ENCODE peak calls at places on chromosomes 11 and 22, in seven cellular contexts. B, H, Z, S, M, R and A are unnamed samples.

GRCh38 chr11:134153147-134153905 is 70.4 kb downstream of the NCAPD3 start:
- DNase-seq in Z (no peak), B (no peak), R (no peak), S (no peak), M (no peak), H (peak), A (no peak)

GRCh38 chr22:45584121-45584570 is 81.5 kb downstream of the FBLN1 start:
- DNase-seq in R (no peak), S (no peak), H (no peak), Z (no peak), B (no peak), M (no peak), A (no peak)

GRCh38 chr22:46036558-46037408 is 59.8 kb upstream of the WNT7B start:
- DNase-seq in R (no peak), Z (peak), M (peak), S (peak), H (no peak), B (peak), A (peak)

GRCh38 chr11:10114593-10115404 is 179.2 kb downstream of the SBF2 start:
- DNase-seq in Z (no peak), R (no peak), M (no peak), B (no peak), H (no peak), S (no peak), A (no peak)

GRCh38 chr11:70883323-70883940 is 368.9 kb downstream of the SHANK2 start:
- DNase-seq in B (no peak), S (no peak), Z (no peak), R (no peak), H (no peak), M (no peak), A (peak)

GRCh38 chr11:36114095-36114494 is 170.2 kb downstream of the LDLRAD3 start:
- DNase-seq in H (no peak), B (no peak), S (no peak), Z (no peak), R (no peak), M (no peak), A (no peak)

GRCh38 chr22:35539910-35540599 is 576 bp upstream of the RASD2 start:
- DNase-seq in Z (peak), B (peak), H (peak), M (no peak), S (peak), R (no peak), A (peak)

GRCh38 chr22:21652010-21652546 is 10.0 kb downstream of the SDF2L1 start:
- DNase-seq in M (peak), Z (peak), S (peak), B (peak), R (no peak), H (peak), A (peak)

GRCh38 chr11:118980191-118980881 is 8.8 kb downstream of the FOXR1 start:
- DNase-seq in S (no peak), R (no peak), Z (no peak), M (no peak), B (no peak), H (peak), A (peak)

GRCh38 chr11:78350101-78350645 is 67.4 kb downstream of the GAB2 start:
- DNase-seq in Z (no peak), B (no peak), S (no peak), R (no peak), H (no peak), M (peak), A (peak)

GRCh38 chr11:130180491-130180890 is 20.9 kb downstream of the ST14 start:
- DNase-seq in Z (no peak), M (no peak), H (no peak), B (no peak), S (no peak), R (no peak), A (no peak)

GRCh38 chr22:36433318-36434231 is 45.8 kb upstream of the MYH9 start:
- DNase-seq in H (no peak), R (no peak), S (peak), B (peak), M (peak), Z (peak), A (no peak)

GRCh38 chr22:46087816-46088277 is 62.5 kb upstream of the PPARA start:
- DNase-seq in H (peak), B (peak), S (peak), M (peak), R (no peak), Z (peak), A (peak)

GRCh38 chr22:38864361-38865191 is 7.4 kb downstream of the CBX6 start:
- DNase-seq in R (no peak), S (no peak), M (peak), B (no peak), H (no peak), Z (peak), A (peak)

GRCh38 chr11:121808096-121808495 is 307.9 kb downstream of the BLID start:
- DNase-seq in Z (no peak), H (no peak), S (no peak), M (no peak), R (no peak), B (no peak), A (no peak)

GRCh38 chr11:114269498-114269897 is 26.7 kb upstream of the NNMT start:
- DNase-seq in S (no peak), Z (no peak), R (no peak), M (no peak), H (no peak), B (no peak), A (no peak)

GRCh38 chr11:126405906-126406305 is 50.4 kb downstream of the ST3GAL4 start:
- DNase-seq in B (no peak), M (no peak), S (no peak), R (no peak), Z (no peak), H (no peak), A (no peak)

GRCh38 chr22:29521526-29521925 is 32.0 kb downstream of the THOC5 start:
- DNase-seq in Z (no peak), M (no peak), H (no peak), R (no peak), S (no peak), B (no peak), A (no peak)

DNA sequence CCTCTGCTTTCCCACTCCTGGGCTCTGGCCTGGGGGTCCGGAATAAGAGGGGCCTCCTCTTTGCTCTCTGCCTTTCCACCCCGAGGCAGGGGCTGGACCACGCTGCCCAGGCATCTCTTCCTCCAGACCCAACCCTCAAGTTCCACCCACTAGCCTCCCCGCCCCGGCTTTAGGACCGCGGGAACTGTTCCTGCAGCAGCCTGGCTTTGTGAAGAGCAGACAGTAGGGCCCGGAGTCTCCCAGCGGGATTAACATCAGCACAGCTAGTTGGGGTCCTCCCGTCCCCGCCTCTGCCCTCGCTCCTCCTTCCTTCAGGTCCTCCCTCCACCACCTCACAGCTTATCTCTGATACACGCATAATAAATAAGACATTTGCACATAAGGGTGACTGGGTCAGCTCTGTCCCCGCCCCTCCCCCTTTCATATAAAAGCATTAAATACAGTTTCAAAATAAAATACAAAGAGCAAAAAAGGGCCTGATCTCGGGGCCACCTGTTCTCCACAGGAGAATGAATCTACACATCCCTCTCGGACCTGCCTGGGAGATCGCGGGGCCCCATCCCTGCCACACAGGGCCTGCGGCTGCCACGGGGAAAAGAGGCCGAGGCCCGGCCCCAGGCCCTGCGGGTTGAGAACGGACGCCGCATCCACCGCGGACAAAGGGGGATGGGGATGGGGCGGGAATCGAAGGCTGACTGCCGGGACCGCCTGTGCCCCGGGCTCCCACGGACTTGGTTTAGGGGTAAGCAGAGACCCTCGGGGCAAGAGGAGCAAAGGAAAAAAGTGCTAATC is 6.5 kb downstream of the ZFTA start:
- DNase-seq in H (peak), Z (no peak), R (no peak), S (no peak), B (peak), M (no peak), A (peak)
- TF ChIP-seq POLR2AphosphoS5 in H (no peak), Z (no peak), R (no peak), S (no peak), B (peak), M (no peak), A (no peak)

GRCh38 chr11:8786933-8787332 is 104.3 kb downstream of the RPL27A start:
- DNase-seq in M (no peak), H (no peak), Z (no peak), R (no peak), B (no peak), S (no peak), A (no peak)
- H3K27ac ChIP-seq in M (no peak), H (no peak), Z (peak), R (no peak), B (no peak), S (peak), A (peak)

DNA sequence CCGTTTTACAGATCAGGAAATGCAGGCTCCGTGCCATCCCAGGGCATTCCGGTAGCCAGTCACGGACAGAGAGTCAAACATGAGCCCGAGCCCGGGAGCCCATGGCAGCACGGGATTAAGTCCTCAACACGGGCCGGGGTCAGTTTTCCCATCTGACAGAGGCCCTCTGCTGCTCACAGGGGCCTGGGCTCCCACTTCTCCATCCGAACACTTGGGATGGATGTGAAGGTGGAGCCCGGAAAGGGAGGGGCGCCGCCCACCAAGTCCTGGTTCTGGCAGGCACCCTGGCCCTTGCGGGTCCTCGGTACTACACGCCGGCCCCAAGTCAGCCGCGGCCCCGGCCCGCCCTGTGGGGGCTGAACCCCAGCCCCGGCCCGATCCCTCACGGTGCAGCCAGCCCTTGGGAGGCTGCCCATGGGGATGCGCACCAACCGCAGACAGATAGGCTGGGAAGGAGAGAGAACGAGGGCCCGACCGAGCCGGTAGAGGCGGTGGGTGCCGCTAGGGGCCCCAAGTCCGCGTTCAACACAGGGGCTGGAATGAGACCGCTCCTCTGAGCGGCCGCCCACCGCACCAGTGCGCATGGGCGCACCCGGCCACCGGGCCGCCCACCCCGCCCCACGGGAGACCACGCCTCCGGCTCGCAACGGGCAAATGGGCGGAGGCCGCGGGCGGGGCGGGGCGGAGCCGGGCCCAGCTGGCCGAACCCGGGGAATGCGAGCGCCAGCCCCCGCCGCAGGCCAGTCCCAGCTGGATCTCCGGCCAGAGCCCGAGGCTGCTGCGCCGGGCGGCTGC is at the start of gene CAPN5:
- DNase-seq in B (peak), Z (peak), R (no peak), S (peak), H (peak), M (peak), A (peak)
- TF ChIP-seq POLR2AphosphoS5 in B (peak), Z (peak), R (peak), S (peak), H (peak), M (peak), A (peak)

DNA sequence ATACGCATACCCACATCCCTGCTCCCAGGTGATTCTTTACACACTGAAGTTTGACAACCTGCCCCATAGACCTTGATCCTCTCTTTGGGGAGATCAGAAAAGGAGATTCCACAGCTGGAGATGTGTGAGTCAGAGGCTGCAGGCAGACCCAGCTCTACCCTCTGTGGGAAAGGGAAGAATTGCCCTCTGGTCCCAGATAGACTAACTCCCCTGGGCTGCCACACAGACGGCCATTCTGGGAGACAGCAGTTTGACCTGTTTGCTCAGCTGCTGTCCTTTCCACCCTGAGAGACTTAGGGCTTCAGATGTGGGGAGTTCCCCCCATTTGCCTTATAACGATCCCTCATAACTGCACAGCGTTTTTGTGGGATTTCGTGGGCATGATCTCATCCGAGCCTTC is 14.0 kb downstream of the FAM83F start:
- DNase-seq in R (no peak), H (no peak), M (no peak), B (no peak), Z (no peak), S (no peak), A (no peak)
- H3K27ac ChIP-seq in R (no peak), H (no peak), M (no peak), B (no peak), Z (no peak), S (no peak), A (no peak)

DNA sequence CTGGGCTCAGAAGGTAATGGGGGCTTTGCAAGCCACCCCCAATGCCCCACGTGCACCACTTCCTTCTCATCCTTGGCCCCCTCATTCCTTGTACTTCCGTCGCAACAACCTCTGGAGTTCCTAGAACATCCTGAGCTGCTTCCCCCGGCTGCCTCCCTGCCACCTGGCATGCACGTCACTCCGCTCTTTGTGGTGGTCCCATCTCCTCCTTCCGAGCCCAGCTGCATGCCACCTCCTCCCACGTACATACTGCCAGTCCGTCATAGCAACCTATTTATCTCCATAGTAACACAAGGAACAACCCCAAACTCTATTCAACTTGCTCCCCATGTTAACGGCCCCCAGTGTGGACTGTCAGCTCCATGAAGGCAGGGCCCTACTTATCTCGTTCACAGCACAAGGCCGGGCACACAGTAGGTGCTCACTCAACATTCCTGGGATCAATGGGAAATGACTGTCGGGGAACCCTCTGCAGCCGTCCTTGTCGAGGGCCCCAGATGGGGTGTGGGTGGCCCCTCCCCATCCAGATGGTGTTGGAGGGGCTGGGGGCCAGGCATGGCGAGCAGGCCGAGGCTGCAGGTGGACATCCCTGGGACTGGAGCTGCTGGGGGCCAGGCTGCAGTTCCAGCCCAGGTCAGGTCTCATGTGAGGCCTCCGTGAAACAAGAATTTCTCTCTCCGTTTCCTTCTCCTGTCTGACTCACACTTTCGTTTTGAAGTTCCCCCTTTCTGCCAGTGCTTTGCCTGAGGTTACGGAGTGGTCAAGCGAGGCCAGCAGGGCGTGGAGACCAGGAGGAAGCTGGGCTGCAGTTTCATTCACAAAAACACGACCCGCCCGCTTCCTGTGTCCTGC is 4.2 kb downstream of the MYEOV start:
- DNase-seq in B (no peak), Z (peak), S (peak), M (peak), R (no peak), H (no peak), A (peak)
- TF ChIP-seq POLR2AphosphoS5 in B (peak), Z (no peak), S (no peak), M (peak), R (no peak), H (peak), A (peak)

GRCh38 chr22:19527321-19527721 is 3.1 kb upstream of the CLDN5 start:
- DNase-seq in H (no peak), M (peak), R (no peak), S (no peak), Z (no peak), B (no peak), A (no peak)

GRCh38 chr22:19525666-19526065 is 1.5 kb upstream of the CLDN5 start:
- DNase-seq in M (no peak), S (no peak), H (no peak), Z (no peak), B (no peak), R (no peak), A (no peak)

GRCh38 chr22:19527861-19528417 is 3.7 kb upstream of the CLDN5 start:
- DNase-seq in Z (no peak), M (no peak), B (no peak), R (no peak), H (no peak), S (no peak), A (no peak)

GRCh38 chr22:19526076-19526701 is 2.0 kb upstream of the CLDN5 start:
- DNase-seq in Z (no peak), H (no peak), R (no peak), B (no peak), M (no peak), S (no peak), A (no peak)

GRCh38 chr22:19526702-19527111 is 2.5 kb upstream of the CLDN5 start:
- DNase-seq in M (no peak), S (no peak), R (no peak), H (no peak), Z (no peak), B (no peak), A (no peak)
- H3K27ac ChIP-seq in M (no peak), S (no peak), R (no peak), H (peak), Z (no peak), B (no peak), A (no peak)